ENCODE peak calls at places on chromosomes 11 and 22, in four cellular contexts. One of them, this sample, is unnamed.
A peak's percentile ranks its signal among the peaks of the same experiment; 100 is the strongest.

GRCh38 chr11:47652070-47652469 is 9.7 kb upstream of the MTCH2 start:
- DNase-seq in fibroblast of lung: no peak
- DNase-seq in endothelial cell of umbilical vein: no peak
- DNase-seq in osteoblast: no peak
- DNase-seq in this sample: no peak

GRCh38 chr11:65491614-65492386 is 7.0 kb upstream of the MALAT1 start:
- DNase-seq in fibroblast of lung: peak; percentile 94
- DNase-seq in endothelial cell of umbilical vein: peak; percentile 89
- DNase-seq in osteoblast: peak; percentile 82
- DNase-seq in this sample: peak; percentile 96

GRCh38 chr11:36736103-36736502 is 138.1 kb upstream of the RAG2 start:
- DNase-seq in fibroblast of lung: no peak
- DNase-seq in endothelial cell of umbilical vein: no peak
- DNase-seq in osteoblast: no peak
- DNase-seq in this sample: no peak

GRCh38 chr22:43213066-43213465 is 26.1 kb upstream of the TTLL12 start:
- DNase-seq in fibroblast of lung: no peak
- DNase-seq in endothelial cell of umbilical vein: no peak
- DNase-seq in osteoblast: no peak
- DNase-seq in this sample: no peak

GRCh38 chr11:131880976-131881375 is 510.6 kb downstream of the NTM start:
- DNase-seq in fibroblast of lung: no peak
- DNase-seq in endothelial cell of umbilical vein: no peak
- DNase-seq in osteoblast: no peak
- DNase-seq in this sample: no peak

GRCh38 chr11:77127969-77128691 is at the start of gene MYO7A:
- DNase-seq in fibroblast of lung: peak; percentile 33
- DNase-seq in endothelial cell of umbilical vein: peak; percentile 26
- DNase-seq in osteoblast: peak; percentile 90
- DNase-seq in this sample: peak; percentile 47

GRCh38 chr11:4041731-4042391 is 52.7 kb upstream of the RRM1 start:
- DNase-seq in fibroblast of lung: no peak
- DNase-seq in endothelial cell of umbilical vein: no peak
- DNase-seq in osteoblast: no peak
- DNase-seq in this sample: no peak

GRCh38 chr11:36149538-36150242 is 139.5 kb downstream of the COMMD9 start:
- DNase-seq in fibroblast of lung: peak; percentile 99
- DNase-seq in endothelial cell of umbilical vein: peak; percentile 99
- DNase-seq in osteoblast: peak; percentile 100
- DNase-seq in this sample: peak; percentile 96

GRCh38 chr11:73152861-73153483 is 10.9 kb upstream of the FCHSD2 start:
- DNase-seq in fibroblast of lung: no peak
- DNase-seq in endothelial cell of umbilical vein: no peak
- DNase-seq in osteoblast: no peak
- DNase-seq in this sample: no peak

GRCh38 chr22:38318792-38319773 is 1.9 kb upstream of the CSNK1E start:
- DNase-seq in fibroblast of lung: no peak
- DNase-seq in endothelial cell of umbilical vein: no peak
- DNase-seq in osteoblast: peak; percentile 26
- DNase-seq in this sample: no peak
- H2AFZ ChIP-seq in fibroblast of lung: no peak overlapping the region
- H2AFZ ChIP-seq in endothelial cell of umbilical vein: no peak overlapping the region
- H2AFZ ChIP-seq in osteoblast: peak overlapping the region; percentile 87
- H2AFZ ChIP-seq in this sample: peak overlapping the region; percentile 88

GRCh38 chr22:48197189-48197690 is 1434.8 kb downstream of the TBC1D22A start:
- DNase-seq in fibroblast of lung: no peak
- DNase-seq in endothelial cell of umbilical vein: no peak
- DNase-seq in osteoblast: no peak
- DNase-seq in this sample: no peak

GRCh38 chr22:48198489-48199459 is 1436.3 kb downstream of the TBC1D22A start:
- DNase-seq in fibroblast of lung: no peak
- DNase-seq in endothelial cell of umbilical vein: no peak
- DNase-seq in osteoblast: no peak
- DNase-seq in this sample: no peak

GRCh38 chr22:48204296-48204695 is 1441.8 kb downstream of the TBC1D22A start:
- DNase-seq in fibroblast of lung: no peak
- DNase-seq in endothelial cell of umbilical vein: no peak
- DNase-seq in osteoblast: no peak
- DNase-seq in this sample: no peak

GRCh38 chr22:48199667-48200066 is 1437.2 kb downstream of the TBC1D22A start:
- DNase-seq in fibroblast of lung: no peak
- DNase-seq in endothelial cell of umbilical vein: no peak
- DNase-seq in osteoblast: no peak
- DNase-seq in this sample: no peak
- H2AFZ ChIP-seq in fibroblast of lung: no peak overlapping the region
- H2AFZ ChIP-seq in endothelial cell of umbilical vein: no peak overlapping the region
- H2AFZ ChIP-seq in osteoblast: no peak overlapping the region
- H2AFZ ChIP-seq in this sample: no peak overlapping the region

DNA sequence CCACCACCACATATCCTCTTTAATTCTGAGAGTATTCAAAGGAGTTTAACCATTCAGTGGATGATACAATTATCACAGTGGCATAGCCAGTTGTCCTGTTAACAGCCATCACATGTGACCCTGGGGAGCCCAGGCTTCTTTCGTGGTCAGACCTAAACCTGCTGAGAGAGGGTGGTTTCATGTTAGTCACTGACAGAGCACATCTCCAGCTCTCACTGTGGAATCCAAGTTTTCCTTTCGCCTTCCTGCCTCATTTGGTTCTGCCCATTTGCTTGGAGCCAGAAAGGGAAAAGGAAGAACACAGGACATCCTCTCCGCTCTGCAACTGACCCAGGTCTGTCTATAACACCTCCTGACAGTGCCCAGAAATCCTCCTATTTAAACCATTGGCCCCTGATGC is 60.4 kb downstream of the MCHR1 start:
- DNase-seq in fibroblast of lung: no peak
- DNase-seq in endothelial cell of umbilical vein: peak; percentile 28
- DNase-seq in osteoblast: no peak
- DNase-seq in this sample: no peak
- H2AFZ ChIP-seq in fibroblast of lung: no peak overlapping the region
- H2AFZ ChIP-seq in endothelial cell of umbilical vein: peak overlapping the region; percentile 80
- H2AFZ ChIP-seq in osteoblast: no peak overlapping the region
- H2AFZ ChIP-seq in this sample: no peak overlapping the region

GRCh38 chr22:29074276-29074625 is 1.4 kb downstream of the KREMEN1 start:
- DNase-seq in fibroblast of lung: no peak
- DNase-seq in endothelial cell of umbilical vein: no peak
- DNase-seq in osteoblast: no peak
- DNase-seq in this sample: peak; percentile 13
- H2AFZ ChIP-seq in fibroblast of lung: peak overlapping the region; percentile 21
- H2AFZ ChIP-seq in endothelial cell of umbilical vein: no peak overlapping the region
- H2AFZ ChIP-seq in osteoblast: peak overlapping the region; percentile 79
- H2AFZ ChIP-seq in this sample: peak overlapping the region; percentile 76

This sample was measured in GM23248.